ENCODE peak calls at places on chromosome 19, in nine cellular contexts. One of them, this sample, is unnamed. For H3K4me1, the result is how much of the 10 kb centered on the place peaks cover.

GRCh38 chr19:29457413-29457812 is 68.4 kb upstream of the VSTM2B start:
- DNase-seq in heart left ventricle: no peak
- DNase-seq in breast epithelium: no peak
- DNase-seq in ovary: no peak
- DNase-seq in IMR-90: no peak
- DNase-seq in Peyer's patch: no peak
- DNase-seq in upper lobe of left lung: no peak
- DNase-seq in gastrocnemius medialis: no peak
- DNase-seq in right lobe of liver: no peak
- DNase-seq in this sample: no peak

GRCh38 chr19:44003461-44004134 is 841 bp downstream of the ZNF230 start:
- DNase-seq in heart left ventricle: no peak
- DNase-seq in breast epithelium: no peak
- DNase-seq in ovary: no peak
- DNase-seq in IMR-90: no peak
- DNase-seq in Peyer's patch: no peak
- DNase-seq in upper lobe of left lung: no peak
- DNase-seq in gastrocnemius medialis: no peak
- DNase-seq in right lobe of liver: no peak
- DNase-seq in this sample: no peak

GRCh38 chr19:1066251-1066747 is 668 bp upstream of the ARHGAP45 start:
- DNase-seq in heart left ventricle: peak
- DNase-seq in breast epithelium: no peak
- DNase-seq in ovary: no peak
- DNase-seq in IMR-90: no peak
- DNase-seq in Peyer's patch: no peak
- DNase-seq in upper lobe of left lung: no peak
- DNase-seq in gastrocnemius medialis: no peak
- DNase-seq in right lobe of liver: peak
- DNase-seq in this sample: no peak

GRCh38 chr19:48510421-48511268 is 990 bp downstream of the LMTK3 start:
- DNase-seq in heart left ventricle: peak
- DNase-seq in breast epithelium: peak
- DNase-seq in ovary: peak
- DNase-seq in IMR-90: peak
- DNase-seq in Peyer's patch: peak
- DNase-seq in upper lobe of left lung: peak
- DNase-seq in gastrocnemius medialis: peak
- DNase-seq in right lobe of liver: peak
- DNase-seq in this sample: no peak

GRCh38 chr19:10468133-10468532 is 35.0 kb downstream of the KEAP1 start:
- DNase-seq in heart left ventricle: no peak
- DNase-seq in breast epithelium: no peak
- DNase-seq in ovary: no peak
- DNase-seq in IMR-90: no peak
- DNase-seq in Peyer's patch: no peak
- DNase-seq in upper lobe of left lung: no peak
- DNase-seq in gastrocnemius medialis: no peak
- DNase-seq in right lobe of liver: no peak
- DNase-seq in this sample: no peak

GRCh38 chr19:53945998-53946397 is 16.7 kb upstream of the CACNG8 start:
- DNase-seq in heart left ventricle: no peak
- DNase-seq in breast epithelium: no peak
- DNase-seq in ovary: no peak
- DNase-seq in IMR-90: no peak
- DNase-seq in Peyer's patch: no peak
- DNase-seq in upper lobe of left lung: no peak
- DNase-seq in gastrocnemius medialis: no peak
- DNase-seq in right lobe of liver: no peak
- DNase-seq in this sample: no peak

GRCh38 chr19:42207767-42208259 is 9.7 kb downstream of the DEDD2 start:
- DNase-seq in heart left ventricle: no peak
- DNase-seq in breast epithelium: no peak
- DNase-seq in ovary: no peak
- DNase-seq in IMR-90: peak
- DNase-seq in Peyer's patch: no peak
- DNase-seq in upper lobe of left lung: peak
- DNase-seq in gastrocnemius medialis: no peak
- DNase-seq in right lobe of liver: no peak
- DNase-seq in this sample: no peak

GRCh38 chr19:47228937-47229673 is 1.9 kb downstream of the BBC3 start:
- DNase-seq in heart left ventricle: no peak
- DNase-seq in breast epithelium: no peak
- DNase-seq in ovary: no peak
- DNase-seq in IMR-90: peak
- DNase-seq in Peyer's patch: peak
- DNase-seq in upper lobe of left lung: peak
- DNase-seq in gastrocnemius medialis: peak
- DNase-seq in right lobe of liver: no peak
- DNase-seq in this sample: no peak

GRCh38 chr19:843180-843835 is 2.5 kb downstream of the PRTN3 start:
- DNase-seq in heart left ventricle: peak
- DNase-seq in breast epithelium: no peak
- DNase-seq in ovary: no peak
- DNase-seq in IMR-90: no peak
- DNase-seq in Peyer's patch: no peak
- DNase-seq in upper lobe of left lung: peak
- DNase-seq in gastrocnemius medialis: no peak
- DNase-seq in right lobe of liver: peak
- DNase-seq in this sample: no peak

GRCh38 chr19:55116232-55117062 is 990 bp downstream of the PPP1R12C start:
- DNase-seq in heart left ventricle: peak
- DNase-seq in breast epithelium: no peak
- DNase-seq in ovary: peak
- DNase-seq in IMR-90: peak
- DNase-seq in Peyer's patch: peak
- DNase-seq in upper lobe of left lung: peak
- DNase-seq in gastrocnemius medialis: peak
- DNase-seq in right lobe of liver: peak
- DNase-seq in this sample: no peak

GRCh38 chr19:3123088-3123721 is 12.6 kb upstream of the GNA15 start:
- DNase-seq in heart left ventricle: peak
- DNase-seq in breast epithelium: no peak
- DNase-seq in ovary: peak
- DNase-seq in IMR-90: no peak
- DNase-seq in Peyer's patch: no peak
- DNase-seq in upper lobe of left lung: no peak
- DNase-seq in gastrocnemius medialis: no peak
- DNase-seq in right lobe of liver: peak
- DNase-seq in this sample: no peak

GRCh38 chr19:3121821-3122511 is 13.9 kb upstream of the GNA15 start:
- DNase-seq in heart left ventricle: peak
- DNase-seq in breast epithelium: no peak
- DNase-seq in ovary: no peak
- DNase-seq in IMR-90: no peak
- DNase-seq in Peyer's patch: no peak
- DNase-seq in upper lobe of left lung: no peak
- DNase-seq in gastrocnemius medialis: no peak
- DNase-seq in right lobe of liver: peak
- DNase-seq in this sample: no peak

GRCh38 chr19:3124630-3125029 is 11.2 kb upstream of the GNA15 start:
- DNase-seq in heart left ventricle: peak
- DNase-seq in breast epithelium: no peak
- DNase-seq in ovary: no peak
- DNase-seq in IMR-90: no peak
- DNase-seq in Peyer's patch: no peak
- DNase-seq in upper lobe of left lung: no peak
- DNase-seq in gastrocnemius medialis: no peak
- DNase-seq in right lobe of liver: no peak
- DNase-seq in this sample: no peak

GRCh38 chr19:3122512-3122870 is 13.3 kb upstream of the GNA15 start:
- DNase-seq in heart left ventricle: peak
- DNase-seq in breast epithelium: no peak
- DNase-seq in ovary: no peak
- DNase-seq in IMR-90: no peak
- DNase-seq in Peyer's patch: no peak
- DNase-seq in upper lobe of left lung: no peak
- DNase-seq in gastrocnemius medialis: no peak
- DNase-seq in right lobe of liver: no peak
- DNase-seq in this sample: no peak

GRCh38 chr19:3123956-3124355 is 11.9 kb upstream of the GNA15 start:
- DNase-seq in heart left ventricle: peak
- DNase-seq in breast epithelium: no peak
- DNase-seq in ovary: no peak
- DNase-seq in IMR-90: no peak
- DNase-seq in Peyer's patch: no peak
- DNase-seq in upper lobe of left lung: no peak
- DNase-seq in gastrocnemius medialis: no peak
- DNase-seq in right lobe of liver: peak
- DNase-seq in this sample: no peak
- TF ChIP-seq POLR2A in heart left ventricle: no peak
- TF ChIP-seq POLR2A in breast epithelium: no peak
- TF ChIP-seq POLR2A in ovary: no peak
- TF ChIP-seq POLR2A in IMR-90: no peak
- TF ChIP-seq POLR2A in Peyer's patch: no peak
- TF ChIP-seq POLR2A in upper lobe of left lung: no peak
- TF ChIP-seq POLR2A in gastrocnemius medialis: no peak
- TF ChIP-seq POLR2A in right lobe of liver: no peak
- TF ChIP-seq POLR2A in this sample: no peak

DNA sequence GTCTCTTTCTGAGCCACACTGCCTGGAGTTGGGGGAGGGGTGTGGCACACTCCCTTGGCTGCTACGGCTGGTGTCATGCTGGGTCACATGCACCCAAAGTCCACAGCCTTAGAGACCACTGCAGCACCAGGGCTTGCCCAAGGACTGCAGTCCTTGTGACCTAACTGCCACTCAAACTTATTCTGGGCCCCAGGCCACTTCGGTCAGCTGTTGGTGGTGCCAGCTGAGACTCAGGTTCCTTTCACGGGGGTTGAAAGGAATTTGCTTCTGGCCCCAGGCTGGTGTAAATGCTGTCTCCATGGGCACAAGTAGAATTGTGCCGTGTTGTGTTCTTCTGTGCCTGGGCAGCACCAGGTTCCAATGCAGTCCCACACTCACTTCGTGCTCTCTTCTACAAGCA is 9.5 kb upstream of the VN1R1 start:
- DNase-seq in heart left ventricle: no peak
- DNase-seq in breast epithelium: no peak
- DNase-seq in ovary: no peak
- DNase-seq in IMR-90: no peak
- DNase-seq in Peyer's patch: no peak
- DNase-seq in upper lobe of left lung: no peak
- DNase-seq in gastrocnemius medialis: peak
- DNase-seq in right lobe of liver: no peak
- DNase-seq in this sample: no peak
- H3K4me1 ChIP-seq in heart left ventricle: under half
- H3K4me1 ChIP-seq in breast epithelium: under half
- H3K4me1 ChIP-seq in ovary: under half
- H3K4me1 ChIP-seq in IMR-90: under half
- H3K4me1 ChIP-seq in Peyer's patch: under half
- H3K4me1 ChIP-seq in upper lobe of left lung: under half
- H3K4me1 ChIP-seq in gastrocnemius medialis: under half
- H3K4me1 ChIP-seq in right lobe of liver: under half
- H3K4me1 ChIP-seq in this sample: under half

GRCh38 chr19:7246601-7247000 is 47.6 kb downstream of the INSR start:
- DNase-seq in heart left ventricle: no peak
- DNase-seq in breast epithelium: no peak
- DNase-seq in ovary: no peak
- DNase-seq in IMR-90: no peak
- DNase-seq in Peyer's patch: no peak
- DNase-seq in upper lobe of left lung: no peak
- DNase-seq in gastrocnemius medialis: no peak
- DNase-seq in right lobe of liver: no peak
- DNase-seq in this sample: no peak
- H3K27ac ChIP-seq in heart left ventricle: peak
- H3K27ac ChIP-seq in breast epithelium: peak
- H3K27ac ChIP-seq in ovary: peak
- H3K27ac ChIP-seq in IMR-90: no peak
- H3K27ac ChIP-seq in Peyer's patch: no peak
- H3K27ac ChIP-seq in upper lobe of left lung: no peak
- H3K27ac ChIP-seq in gastrocnemius medialis: no peak
- H3K27ac ChIP-seq in right lobe of liver: no peak
- H3K27ac ChIP-seq in this sample: peak

GRCh38 chr19:16756649-16757048 is 37.0 kb downstream of the NWD1 start:
- DNase-seq in heart left ventricle: no peak
- DNase-seq in breast epithelium: no peak
- DNase-seq in ovary: no peak
- DNase-seq in IMR-90: no peak
- DNase-seq in Peyer's patch: no peak
- DNase-seq in upper lobe of left lung: no peak
- DNase-seq in gastrocnemius medialis: no peak
- DNase-seq in right lobe of liver: no peak
- DNase-seq in this sample: no peak

GRCh38 chr19:16764793-16765433 is 45.3 kb downstream of the NWD1 start:
- DNase-seq in heart left ventricle: no peak
- DNase-seq in breast epithelium: no peak
- DNase-seq in ovary: no peak
- DNase-seq in IMR-90: no peak
- DNase-seq in Peyer's patch: no peak
- DNase-seq in upper lobe of left lung: no peak
- DNase-seq in gastrocnemius medialis: no peak
- DNase-seq in right lobe of liver: no peak
- DNase-seq in this sample: no peak

GRCh38 chr19:16764280-16764679 is 44.6 kb downstream of the NWD1 start:
- DNase-seq in heart left ventricle: no peak
- DNase-seq in breast epithelium: no peak
- DNase-seq in ovary: no peak
- DNase-seq in IMR-90: no peak
- DNase-seq in Peyer's patch: no peak
- DNase-seq in upper lobe of left lung: no peak
- DNase-seq in gastrocnemius medialis: no peak
- DNase-seq in right lobe of liver: no peak
- DNase-seq in this sample: no peak

DNA sequence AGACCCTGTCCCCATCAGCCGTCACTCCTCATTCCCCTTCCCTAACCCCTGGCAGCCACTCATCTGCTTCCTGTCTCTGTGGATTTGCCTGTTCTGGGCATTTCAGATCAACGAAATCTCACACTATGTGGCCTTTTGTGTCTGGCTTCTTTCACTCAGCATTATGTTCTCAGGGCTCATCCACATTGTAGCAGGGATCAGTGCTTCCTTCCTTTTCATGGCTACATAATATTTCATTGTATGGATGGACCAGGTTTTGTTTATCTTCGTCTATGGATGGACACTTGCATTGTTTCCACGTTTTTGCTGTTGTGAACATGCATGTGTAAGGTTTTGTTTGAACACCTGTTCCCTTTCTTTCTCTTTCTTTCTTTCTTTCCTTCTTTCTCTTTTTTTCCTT is 41.3 kb downstream of the NWD1 start:
- DNase-seq in heart left ventricle: no peak
- DNase-seq in breast epithelium: no peak
- DNase-seq in ovary: no peak
- DNase-seq in IMR-90: no peak
- DNase-seq in Peyer's patch: no peak
- DNase-seq in upper lobe of left lung: no peak
- DNase-seq in gastrocnemius medialis: no peak
- DNase-seq in right lobe of liver: no peak
- DNase-seq in this sample: no peak
- TF ChIP-seq POLR2A in heart left ventricle: no peak
- TF ChIP-seq POLR2A in breast epithelium: no peak
- TF ChIP-seq POLR2A in ovary: no peak
- TF ChIP-seq POLR2A in IMR-90: no peak
- TF ChIP-seq POLR2A in Peyer's patch: no peak
- TF ChIP-seq POLR2A in upper lobe of left lung: no peak
- TF ChIP-seq POLR2A in gastrocnemius medialis: no peak
- TF ChIP-seq POLR2A in right lobe of liver: no peak
- TF ChIP-seq POLR2A in this sample: no peak

This sample was measured in esophagus squamous epithelium.